ENCODE peak calls at places on chromosomes 1 and 21, in eight cellular contexts. One of them, this sample, is unnamed. For H3K9me3 and H3K36me3, the result is how much of the 10 kb centered on the place peaks cover.

GRCh38 chr1:223741861-223742260 is 29.5 kb downstream of the CAPN2 start:
- DNase-seq in spleen: no peak
- DNase-seq in right atrium auricular region: no peak
- DNase-seq in DND-41: no peak
- DNase-seq in upper lobe of right lung: no peak
- DNase-seq in GM23248: peak
- DNase-seq in tibial nerve: no peak
- DNase-seq in IMR-90: peak
- DNase-seq in this sample: no peak

GRCh38 chr1:220526294-220526693 is 1.6 kb upstream of the MARK1 start:
- DNase-seq in upper lobe of right lung: no peak
- DNase-seq in right atrium auricular region: no peak
- DNase-seq in spleen: no peak
- DNase-seq in GM23248: no peak
- DNase-seq in tibial nerve: no peak
- DNase-seq in DND-41: no peak
- DNase-seq in IMR-90: no peak
- DNase-seq in this sample: no peak

GRCh38 chr1:245177071-245177900 is 22.5 kb downstream of the KIF26B start:
- DNase-seq in right atrium auricular region: no peak
- DNase-seq in IMR-90: no peak
- DNase-seq in spleen: no peak
- DNase-seq in tibial nerve: no peak
- DNase-seq in upper lobe of right lung: no peak
- DNase-seq in DND-41: no peak
- DNase-seq in GM23248: no peak
- DNase-seq in this sample: no peak

GRCh38 chr1:179310721-179311120 is 17.1 kb downstream of the SOAT1 start:
- DNase-seq in upper lobe of right lung: no peak
- DNase-seq in spleen: no peak
- DNase-seq in tibial nerve: no peak
- DNase-seq in GM23248: peak
- DNase-seq in right atrium auricular region: no peak
- DNase-seq in DND-41: no peak
- DNase-seq in IMR-90: peak
- DNase-seq in this sample: no peak

GRCh38 chr1:220827445-220828210 is 40.9 kb downstream of the MTARC1 start:
- DNase-seq in upper lobe of right lung: no peak
- DNase-seq in right atrium auricular region: no peak
- DNase-seq in DND-41: no peak
- DNase-seq in IMR-90: no peak
- DNase-seq in tibial nerve: no peak
- DNase-seq in GM23248: no peak
- DNase-seq in spleen: no peak
- DNase-seq in this sample: no peak

GRCh38 chr1:232250838-232251237 is 379.1 kb downstream of the SIPA1L2 start:
- DNase-seq in spleen: no peak
- DNase-seq in GM23248: no peak
- DNase-seq in IMR-90: no peak
- DNase-seq in DND-41: no peak
- DNase-seq in right atrium auricular region: no peak
- DNase-seq in upper lobe of right lung: no peak
- DNase-seq in tibial nerve: no peak
- DNase-seq in this sample: no peak

GRCh38 chr1:94383966-94384408 is 34.2 kb upstream of the ABCD3 start:
- DNase-seq in DND-41: no peak
- DNase-seq in IMR-90: peak
- DNase-seq in upper lobe of right lung: no peak
- DNase-seq in right atrium auricular region: no peak
- DNase-seq in GM23248: peak
- DNase-seq in tibial nerve: no peak
- DNase-seq in spleen: no peak
- DNase-seq in this sample: peak

GRCh38 chr1:47562799-47563198 is 125.0 kb downstream of the FOXD2 start:
- DNase-seq in spleen: peak
- DNase-seq in upper lobe of right lung: no peak
- DNase-seq in tibial nerve: no peak
- DNase-seq in right atrium auricular region: no peak
- DNase-seq in IMR-90: no peak
- DNase-seq in GM23248: no peak
- DNase-seq in DND-41: no peak
- DNase-seq in this sample: no peak

GRCh38 chr1:205430631-205431305 is 8.9 kb upstream of the LEMD1 start:
- DNase-seq in spleen: peak
- DNase-seq in DND-41: peak
- DNase-seq in tibial nerve: peak
- DNase-seq in right atrium auricular region: no peak
- DNase-seq in upper lobe of right lung: peak
- DNase-seq in GM23248: peak
- DNase-seq in IMR-90: peak
- DNase-seq in this sample: peak

GRCh38 chr1:153353226-153353947 is 4.3 kb upstream of the S100A9 start:
- DNase-seq in right atrium auricular region: no peak
- DNase-seq in tibial nerve: no peak
- DNase-seq in DND-41: no peak
- DNase-seq in GM23248: peak
- DNase-seq in IMR-90: no peak
- DNase-seq in upper lobe of right lung: no peak
- DNase-seq in spleen: peak
- DNase-seq in this sample: no peak

GRCh38 chr21:28235169-28235892 is 757.3 kb downstream of the LTN1 start:
- DNase-seq in DND-41: no peak
- DNase-seq in right atrium auricular region: no peak
- DNase-seq in IMR-90: no peak
- DNase-seq in upper lobe of right lung: no peak
- DNase-seq in spleen: no peak
- DNase-seq in GM23248: no peak
- DNase-seq in tibial nerve: no peak
- DNase-seq in this sample: no peak

GRCh38 chr1:240658312-240658975 is 46.5 kb upstream of the GREM2 start:
- DNase-seq in tibial nerve: no peak
- DNase-seq in spleen: no peak
- DNase-seq in GM23248: peak
- DNase-seq in DND-41: no peak
- DNase-seq in IMR-90: peak
- DNase-seq in upper lobe of right lung: no peak
- DNase-seq in right atrium auricular region: no peak
- DNase-seq in this sample: no peak

GRCh38 chr1:45840704-45841103 is 37.3 kb downstream of the MAST2 start:
- DNase-seq in GM23248: peak
- DNase-seq in upper lobe of right lung: no peak
- DNase-seq in IMR-90: no peak
- DNase-seq in right atrium auricular region: no peak
- DNase-seq in spleen: no peak
- DNase-seq in tibial nerve: no peak
- DNase-seq in DND-41: no peak
- DNase-seq in this sample: no peak

GRCh38 chr1:41805771-41806471 is 112.8 kb downstream of the HIVEP3 start:
- DNase-seq in upper lobe of right lung: no peak
- DNase-seq in right atrium auricular region: no peak
- DNase-seq in tibial nerve: no peak
- DNase-seq in IMR-90: no peak
- DNase-seq in spleen: no peak
- DNase-seq in DND-41: no peak
- DNase-seq in GM23248: no peak
- DNase-seq in this sample: peak

GRCh38 chr1:108829498-108829916 is 27.4 kb downstream of the AKNAD1 start:
- DNase-seq in spleen: no peak
- DNase-seq in tibial nerve: no peak
- DNase-seq in DND-41: no peak
- DNase-seq in right atrium auricular region: no peak
- DNase-seq in GM23248: peak
- DNase-seq in IMR-90: peak
- DNase-seq in upper lobe of right lung: no peak
- DNase-seq in this sample: no peak

GRCh38 chr1:25245393-25245792 is 1.9 kb downstream of the RSRP1 start:
- DNase-seq in right atrium auricular region: no peak
- DNase-seq in DND-41: no peak
- DNase-seq in tibial nerve: no peak
- DNase-seq in GM23248: peak
- DNase-seq in upper lobe of right lung: no peak
- DNase-seq in IMR-90: no peak
- DNase-seq in spleen: no peak
- DNase-seq in this sample: no peak

DNA sequence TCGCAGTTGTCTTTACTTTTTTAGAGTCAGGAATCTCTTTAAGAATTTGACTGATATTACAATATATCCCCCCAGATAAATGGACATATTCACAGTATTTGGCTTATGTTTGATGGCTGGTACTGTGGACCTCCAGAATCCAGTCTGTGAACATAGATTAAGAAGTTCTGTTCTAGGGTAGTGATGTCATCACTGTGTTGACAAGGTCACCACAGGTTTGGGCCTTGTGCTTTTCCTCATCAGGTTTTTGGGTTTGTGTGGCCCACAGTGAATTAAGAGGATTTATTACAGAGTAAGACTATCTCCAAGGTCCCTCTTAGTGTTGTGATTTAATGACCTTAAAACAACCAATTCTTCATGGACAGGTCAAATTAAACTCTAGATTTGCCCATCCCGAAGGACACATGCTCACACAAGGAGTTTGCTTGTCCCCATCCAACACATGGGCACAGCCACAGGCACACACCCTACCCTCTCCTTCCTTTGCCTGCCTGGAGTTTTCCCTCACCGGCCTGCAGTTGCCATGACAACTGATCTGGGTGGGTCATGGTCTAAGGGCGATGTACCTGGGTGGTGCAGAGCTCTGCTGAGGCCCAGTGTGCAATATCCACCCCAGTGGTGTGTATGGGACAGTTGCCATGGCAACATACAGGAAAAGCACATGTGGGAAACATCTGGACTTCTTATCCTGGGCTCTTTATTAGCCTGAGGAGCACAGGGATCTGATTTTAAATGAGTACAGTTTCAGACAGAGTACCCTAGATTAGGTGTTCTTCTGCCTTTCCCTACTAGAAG is 98.6 kb downstream of the NAV1 start:
- DNase-seq in GM23248: peak
- DNase-seq in right atrium auricular region: no peak
- DNase-seq in DND-41: no peak
- DNase-seq in spleen: no peak
- DNase-seq in upper lobe of right lung: no peak
- DNase-seq in IMR-90: peak
- DNase-seq in tibial nerve: no peak
- DNase-seq in this sample: no peak
- H3K27ac ChIP-seq in GM23248: peak
- H3K27ac ChIP-seq in right atrium auricular region: no peak
- H3K27ac ChIP-seq in DND-41: no peak
- H3K27ac ChIP-seq in spleen: no peak
- H3K27ac ChIP-seq in upper lobe of right lung: no peak
- H3K27ac ChIP-seq in IMR-90: peak
- H3K27ac ChIP-seq in tibial nerve: no peak
- H3K27ac ChIP-seq in this sample: no peak

GRCh38 chr1:2931722-2932401 is 89.4 kb upstream of the ACTRT2 start:
- DNase-seq in tibial nerve: no peak
- DNase-seq in upper lobe of right lung: no peak
- DNase-seq in GM23248: no peak
- DNase-seq in DND-41: no peak
- DNase-seq in IMR-90: no peak
- DNase-seq in spleen: no peak
- DNase-seq in right atrium auricular region: no peak
- DNase-seq in this sample: no peak
- H3K9me3 ChIP-seq in tibial nerve: under half
- H3K9me3 ChIP-seq in upper lobe of right lung: under half
- H3K9me3 ChIP-seq in GM23248: under half
- H3K9me3 ChIP-seq in DND-41: under half
- H3K9me3 ChIP-seq in IMR-90: half or more
- H3K9me3 ChIP-seq in spleen: under half
- H3K9me3 ChIP-seq in right atrium auricular region: under half
- H3K9me3 ChIP-seq in this sample: under half

GRCh38 chr1:56527548-56528302 is 51.6 kb downstream of the PLPP3 start:
- DNase-seq in IMR-90: no peak
- DNase-seq in right atrium auricular region: no peak
- DNase-seq in DND-41: no peak
- DNase-seq in upper lobe of right lung: no peak
- DNase-seq in GM23248: no peak
- DNase-seq in spleen: no peak
- DNase-seq in tibial nerve: no peak
- DNase-seq in this sample: no peak

GRCh38 chr1:56524263-56524662 is 55.1 kb downstream of the PLPP3 start:
- DNase-seq in right atrium auricular region: no peak
- DNase-seq in GM23248: no peak
- DNase-seq in spleen: no peak
- DNase-seq in IMR-90: no peak
- DNase-seq in DND-41: no peak
- DNase-seq in tibial nerve: no peak
- DNase-seq in upper lobe of right lung: no peak
- DNase-seq in this sample: no peak

GRCh38 chr1:56526571-56527174 is 52.7 kb downstream of the PLPP3 start:
- DNase-seq in tibial nerve: no peak
- DNase-seq in GM23248: peak
- DNase-seq in right atrium auricular region: no peak
- DNase-seq in DND-41: peak
- DNase-seq in IMR-90: peak
- DNase-seq in spleen: no peak
- DNase-seq in upper lobe of right lung: no peak
- DNase-seq in this sample: no peak

GRCh38 chr1:56522680-56523079 is 56.7 kb downstream of the PLPP3 start:
- DNase-seq in upper lobe of right lung: no peak
- DNase-seq in DND-41: peak
- DNase-seq in spleen: no peak
- DNase-seq in tibial nerve: no peak
- DNase-seq in IMR-90: no peak
- DNase-seq in right atrium auricular region: no peak
- DNase-seq in GM23248: no peak
- DNase-seq in this sample: no peak

DNA sequence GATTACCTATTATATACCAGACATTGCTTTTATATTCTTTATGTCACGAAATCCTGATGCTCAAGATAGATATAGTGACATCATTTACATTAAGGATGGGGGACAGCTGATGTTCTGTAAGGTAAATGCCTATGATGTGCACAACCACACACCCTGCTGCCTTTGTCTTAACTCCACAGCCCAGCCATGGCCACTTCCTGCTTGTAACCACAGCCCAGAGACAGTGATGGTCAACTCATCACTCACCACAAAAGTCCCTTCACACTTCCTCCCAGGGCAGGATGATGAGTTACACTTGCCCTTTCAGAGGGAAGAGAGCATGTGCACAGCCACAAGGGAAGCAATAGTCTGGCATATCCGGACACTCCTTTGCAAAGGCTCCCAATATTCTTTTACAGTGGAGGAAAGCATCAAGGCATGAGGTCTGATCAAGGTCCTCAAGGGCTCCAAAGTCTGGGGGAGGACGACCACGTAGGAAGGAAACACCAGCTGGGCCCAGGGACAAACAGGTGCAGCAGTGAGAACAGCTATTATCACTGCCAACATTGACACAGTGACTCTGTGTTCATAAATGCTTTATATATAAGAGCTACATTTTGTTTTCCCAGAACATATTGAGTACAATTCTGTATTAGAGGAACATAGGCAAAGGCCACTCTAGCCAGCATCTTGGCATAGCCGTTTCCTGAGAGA is 53.8 kb downstream of the PLPP3 start:
- DNase-seq in upper lobe of right lung: no peak
- DNase-seq in spleen: peak
- DNase-seq in tibial nerve: peak
- DNase-seq in right atrium auricular region: no peak
- DNase-seq in DND-41: peak
- DNase-seq in IMR-90: peak
- DNase-seq in GM23248: peak
- DNase-seq in this sample: no peak
- H3K36me3 ChIP-seq in upper lobe of right lung: under half
- H3K36me3 ChIP-seq in spleen: under half
- H3K36me3 ChIP-seq in tibial nerve: under half
- H3K36me3 ChIP-seq in right atrium auricular region: under half
- H3K36me3 ChIP-seq in DND-41: under half
- H3K36me3 ChIP-seq in IMR-90: half or more
- H3K36me3 ChIP-seq in GM23248: under half
- H3K36me3 ChIP-seq in this sample: under half

GRCh38 chr1:17890056-17890814 is 135.1 kb downstream of the ACTL8 start:
- DNase-seq in IMR-90: no peak
- DNase-seq in upper lobe of right lung: peak
- DNase-seq in right atrium auricular region: no peak
- DNase-seq in DND-41: no peak
- DNase-seq in GM23248: no peak
- DNase-seq in tibial nerve: no peak
- DNase-seq in spleen: peak
- DNase-seq in this sample: no peak
- H3K27ac ChIP-seq in IMR-90: no peak
- H3K27ac ChIP-seq in upper lobe of right lung: no peak
- H3K27ac ChIP-seq in right atrium auricular region: peak
- H3K27ac ChIP-seq in DND-41: no peak
- H3K27ac ChIP-seq in GM23248: no peak
- H3K27ac ChIP-seq in tibial nerve: no peak
- H3K27ac ChIP-seq in spleen: no peak
- H3K27ac ChIP-seq in this sample: no peak

This sample was measured in naive thymus-derived CD4-positive, alpha-beta T cell.